ENCODE peak calls at places on chromosome 16, in nine cellular contexts. W is fibroblast of lung; D is body of pancreas; N is psoas muscle; R is NCI-H1105 treated with DMSO at 0.1 percent for 48 hours; K is T follicular helper cell; X is tibial artery; F is activated CD8-positive, alpha-beta memory T cell treated with anti-CD3 and anti-CD28 coated beads, Interleukin-2, amount 10 ng/mL, durations not matched to agents 7 days and 5 days; Z is RCC 7860. Q is an unnamed sample.

GRCh38 chr16:84829168-84829965 is 9.6 kb downstream of the CRISPLD2 start:
- DNase-seq in X (peak; percentile 89), W (peak; percentile 93), N (no peak), K (no peak), R (no peak), Z (peak; percentile 88), F (no peak), D (no peak), Q (peak; percentile 60)

GRCh38 chr16:56262148-56262878 is 71.0 kb downstream of the GNAO1 start:
- DNase-seq in D (peak; percentile 31), R (no peak), N (no peak), F (peak; percentile 72), Z (no peak), W (no peak), K (peak; percentile 50), X (peak; percentile 60), Q (peak; percentile 31)

GRCh38 chr16:77993586-77993985 is 28.8 kb upstream of the CLEC3A start:
- DNase-seq in K (no peak), D (no peak), X (no peak), W (peak; percentile 67), Z (no peak), R (no peak), F (no peak), N (no peak), Q (peak; percentile 23)

GRCh38 chr16:48311242-48311641 is 63.9 kb upstream of the ABCC11 start:
- DNase-seq in D (no peak), K (no peak), Z (no peak), N (no peak), W (no peak), F (no peak), X (no peak), R (no peak), Q (no peak)

GRCh38 chr16:79156761-79157160 is 443.8 kb downstream of the MAF start:
- DNase-seq in F (no peak), R (no peak), N (no peak), D (no peak), Z (no peak), W (no peak), K (no peak), X (no peak), Q (no peak)

GRCh38 chr16:14489460-14489859 is 140.6 kb downstream of the PARN start:
- DNase-seq in N (no peak), F (no peak), W (no peak), X (no peak), R (no peak), Z (peak; percentile 39), K (no peak), D (no peak), Q (no peak)

GRCh38 chr16:72404299-72404698 is 232.3 kb upstream of the PMFBP1 start:
- DNase-seq in X (no peak), N (no peak), D (no peak), F (no peak), K (no peak), Z (no peak), R (no peak), W (no peak), Q (no peak)

GRCh38 chr16:11736903-11737302 is 5.8 kb downstream of the TXNDC11 start:
- DNase-seq in X (no peak), F (peak; percentile 4), N (no peak), R (no peak), Z (no peak), D (no peak), K (no peak), W (no peak), Q (no peak)

GRCh38 chr16:31006589-31006988 is 3.8 kb downstream of the STX1B start:
- DNase-seq in W (no peak), K (no peak), X (no peak), R (no peak), N (no peak), F (no peak), D (no peak), Z (no peak), Q (no peak)

GRCh38 chr16:86918637-86919036 is 340.3 kb downstream of the FOXL1 start:
- DNase-seq in N (no peak), R (no peak), D (no peak), F (no peak), K (no peak), W (no peak), X (no peak), Z (no peak), Q (no peak)

GRCh38 chr16:79658301-79659001 is 57.9 kb upstream of the MAF start:
- DNase-seq in X (no peak), K (no peak), R (peak; percentile 21), Z (peak; percentile 94), W (peak; percentile 91), F (no peak), N (peak; percentile 39), D (no peak), Q (no peak)

GRCh38 chr16:17380613-17381012 is 90.1 kb downstream of the XYLT1 start:
- DNase-seq in X (no peak), D (no peak), F (no peak), K (no peak), N (no peak), W (no peak), R (no peak), Z (no peak), Q (no peak)

GRCh38 chr16:85573696-85574641 is 39.2 kb upstream of the GSE1 start:
- DNase-seq in K (no peak), R (peak; percentile 19), F (no peak), W (peak; percentile 70), N (peak; percentile 63), Z (no peak), D (peak; percentile 63), X (peak; percentile 92), Q (no peak)

GRCh38 chr16:53922805-53923645 is 219.1 kb downstream of the FTO start:
- DNase-seq in Z (no peak), K (no peak), R (peak; percentile 100), F (no peak), N (no peak), X (no peak), W (peak; percentile 53), D (no peak), Q (no peak)

GRCh38 chr16:62392698-62393097 is 356.5 kb upstream of the CDH8 start:
- DNase-seq in W (no peak), N (no peak), K (no peak), R (no peak), Z (no peak), F (no peak), D (no peak), X (no peak), Q (no peak)

GRCh38 chr16:58047557-58048348 is 22.2 kb downstream of the MMP15 start:
- DNase-seq in Z (no peak), N (no peak), W (no peak), K (no peak), R (no peak), D (no peak), F (no peak), X (no peak), Q (no peak)

GRCh38 chr16:81595676-81596292 is 151.2 kb downstream of the CMIP start:
- DNase-seq in X (no peak), N (no peak), F (no peak), W (no peak), Z (no peak), R (no peak), K (no peak), D (no peak), Q (no peak)

GRCh38 chr16:12344577-12345343 is 368.2 kb downstream of the SNX29 start:
- DNase-seq in F (no peak), D (no peak), K (no peak), X (peak; percentile 21), Z (no peak), R (no peak), N (no peak), W (no peak), Q (peak; percentile 34)

GRCh38 chr16:82924075-82924854 is 297.5 kb downstream of the CDH13 start:
- DNase-seq in X (no peak), F (peak; percentile 64), D (no peak), N (no peak), R (no peak), W (no peak), Z (no peak), K (no peak), Q (no peak)

GRCh38 chr16:1158456-1159324 is 5.8 kb downstream of the CACNA1H start:
- DNase-seq in N (peak; percentile 64), Z (no peak), K (no peak), F (no peak), W (peak; percentile 18), X (peak; percentile 95), D (peak; percentile 65), R (no peak), Q (peak; percentile 53)

GRCh38 chr16:560221-560700 is at the start of gene PRR35:
- DNase-seq in X (no peak), Z (no peak), D (no peak), W (no peak), N (no peak), K (no peak), R (no peak), F (no peak), Q (no peak)

GRCh38 chr16:3904875-3905274 is 24.4 kb upstream of the CREBBP start:
- DNase-seq in D (no peak), F (no peak), N (no peak), R (no peak), Z (no peak), X (no peak), K (no peak), W (no peak), Q (no peak)

Q was measured in mucosa of gallbladder.